ENCODE peak calls at places on chromosomes 5 and 9, in seven cellular contexts. One of them, this sample, is unnamed.

GRCh38 chr5:2011481-2012411 is 129.0 kb upstream of the IRX4 start:
- DNase-seq in activated naive CD4-positive, alpha-beta T cell treated with anti-CD3 and anti-CD28 coated beads, Interleukin-2, amount 50 U/mL, for 72 hours: no peak
- DNase-seq in HEK293T: no peak
- DNase-seq in SK-N-DZ: no peak
- DNase-seq in H7: no peak
- DNase-seq in GM13977: no peak
- DNase-seq in stimulated activated CD8-positive, alpha-beta memory T cell treated with anti-CD3 and anti-CD28 coated beads, Interleukin-15, amount 100 ng/mL, for 24 hours: no peak
- DNase-seq in this sample: no peak

GRCh38 chr5:181149806-181150733 is 2.7 kb downstream of the OR2V2 start:
- DNase-seq in activated naive CD4-positive, alpha-beta T cell treated with anti-CD3 and anti-CD28 coated beads, Interleukin-2, amount 50 U/mL, for 72 hours: no peak
- DNase-seq in stimulated activated CD8-positive, alpha-beta memory T cell treated with anti-CD3 and anti-CD28 coated beads, Interleukin-15, amount 100 ng/mL, for 24 hours: no peak
- DNase-seq in HEK293T: no peak
- DNase-seq in H7: no peak
- DNase-seq in GM13977: no peak
- DNase-seq in SK-N-DZ: no peak
- DNase-seq in this sample: no peak

GRCh38 chr9:36924071-36924470 is 110.0 kb downstream of the PAX5 start:
- DNase-seq in GM13977: peak
- DNase-seq in H7: no peak
- DNase-seq in stimulated activated CD8-positive, alpha-beta memory T cell treated with anti-CD3 and anti-CD28 coated beads, Interleukin-15, amount 100 ng/mL, for 24 hours: no peak
- DNase-seq in HEK293T: no peak
- DNase-seq in SK-N-DZ: no peak
- DNase-seq in activated naive CD4-positive, alpha-beta T cell treated with anti-CD3 and anti-CD28 coated beads, Interleukin-2, amount 50 U/mL, for 72 hours: peak
- DNase-seq in this sample: no peak

GRCh38 chr5:124602925-124603650 is 143.4 kb downstream of the ZNF608 start:
- DNase-seq in H7: no peak
- DNase-seq in activated naive CD4-positive, alpha-beta T cell treated with anti-CD3 and anti-CD28 coated beads, Interleukin-2, amount 50 U/mL, for 72 hours: no peak
- DNase-seq in GM13977: no peak
- DNase-seq in SK-N-DZ: no peak
- DNase-seq in HEK293T: no peak
- DNase-seq in stimulated activated CD8-positive, alpha-beta memory T cell treated with anti-CD3 and anti-CD28 coated beads, Interleukin-15, amount 100 ng/mL, for 24 hours: no peak
- DNase-seq in this sample: no peak

GRCh38 chr5:176543428-176544182 is 5.5 kb upstream of the CDHR2 start:
- DNase-seq in SK-N-DZ: peak
- DNase-seq in HEK293T: peak
- DNase-seq in GM13977: peak
- DNase-seq in activated naive CD4-positive, alpha-beta T cell treated with anti-CD3 and anti-CD28 coated beads, Interleukin-2, amount 50 U/mL, for 72 hours: peak
- DNase-seq in stimulated activated CD8-positive, alpha-beta memory T cell treated with anti-CD3 and anti-CD28 coated beads, Interleukin-15, amount 100 ng/mL, for 24 hours: peak
- DNase-seq in H7: peak
- DNase-seq in this sample: no peak

GRCh38 chr5:81601912-81602311 is 149.0 kb downstream of the SSBP2 start:
- DNase-seq in SK-N-DZ: no peak
- DNase-seq in GM13977: no peak
- DNase-seq in stimulated activated CD8-positive, alpha-beta memory T cell treated with anti-CD3 and anti-CD28 coated beads, Interleukin-15, amount 100 ng/mL, for 24 hours: no peak
- DNase-seq in H7: no peak
- DNase-seq in activated naive CD4-positive, alpha-beta T cell treated with anti-CD3 and anti-CD28 coated beads, Interleukin-2, amount 50 U/mL, for 72 hours: no peak
- DNase-seq in HEK293T: no peak
- DNase-seq in this sample: no peak

GRCh38 chr5:132102101-132102701 is 28.6 kb downstream of the CSF2 start:
- DNase-seq in H7: no peak
- DNase-seq in stimulated activated CD8-positive, alpha-beta memory T cell treated with anti-CD3 and anti-CD28 coated beads, Interleukin-15, amount 100 ng/mL, for 24 hours: no peak
- DNase-seq in GM13977: no peak
- DNase-seq in HEK293T: no peak
- DNase-seq in SK-N-DZ: no peak
- DNase-seq in activated naive CD4-positive, alpha-beta T cell treated with anti-CD3 and anti-CD28 coated beads, Interleukin-2, amount 50 U/mL, for 72 hours: no peak
- DNase-seq in this sample: no peak

GRCh38 chr5:102778478-102778877 is 23.4 kb downstream of the PAM start:
- DNase-seq in H7: no peak
- DNase-seq in stimulated activated CD8-positive, alpha-beta memory T cell treated with anti-CD3 and anti-CD28 coated beads, Interleukin-15, amount 100 ng/mL, for 24 hours: no peak
- DNase-seq in activated naive CD4-positive, alpha-beta T cell treated with anti-CD3 and anti-CD28 coated beads, Interleukin-2, amount 50 U/mL, for 72 hours: no peak
- DNase-seq in HEK293T: no peak
- DNase-seq in SK-N-DZ: no peak
- DNase-seq in GM13977: peak
- DNase-seq in this sample: no peak

GRCh38 chr5:14880688-14881087 is 9.1 kb upstream of the ANKH start:
- DNase-seq in GM13977: no peak
- DNase-seq in activated naive CD4-positive, alpha-beta T cell treated with anti-CD3 and anti-CD28 coated beads, Interleukin-2, amount 50 U/mL, for 72 hours: no peak
- DNase-seq in H7: no peak
- DNase-seq in stimulated activated CD8-positive, alpha-beta memory T cell treated with anti-CD3 and anti-CD28 coated beads, Interleukin-15, amount 100 ng/mL, for 24 hours: no peak
- DNase-seq in HEK293T: no peak
- DNase-seq in SK-N-DZ: no peak
- DNase-seq in this sample: no peak

GRCh38 chr5:157442989-157443619 is 16.9 kb upstream of the NIPAL4 start:
- DNase-seq in H7: no peak
- DNase-seq in stimulated activated CD8-positive, alpha-beta memory T cell treated with anti-CD3 and anti-CD28 coated beads, Interleukin-15, amount 100 ng/mL, for 24 hours: no peak
- DNase-seq in HEK293T: no peak
- DNase-seq in GM13977: no peak
- DNase-seq in SK-N-DZ: peak
- DNase-seq in activated naive CD4-positive, alpha-beta T cell treated with anti-CD3 and anti-CD28 coated beads, Interleukin-2, amount 50 U/mL, for 72 hours: no peak
- DNase-seq in this sample: no peak

GRCh38 chr5:59037041-59037440 is 454.2 kb downstream of the RAB3C start:
- DNase-seq in GM13977: no peak
- DNase-seq in H7: no peak
- DNase-seq in stimulated activated CD8-positive, alpha-beta memory T cell treated with anti-CD3 and anti-CD28 coated beads, Interleukin-15, amount 100 ng/mL, for 24 hours: no peak
- DNase-seq in HEK293T: no peak
- DNase-seq in activated naive CD4-positive, alpha-beta T cell treated with anti-CD3 and anti-CD28 coated beads, Interleukin-2, amount 50 U/mL, for 72 hours: no peak
- DNase-seq in SK-N-DZ: no peak
- DNase-seq in this sample: no peak

GRCh38 chr9:136930014-136930413 is 14.5 kb downstream of the FBXW5 start:
- DNase-seq in GM13977: no peak
- DNase-seq in H7: no peak
- DNase-seq in HEK293T: no peak
- DNase-seq in activated naive CD4-positive, alpha-beta T cell treated with anti-CD3 and anti-CD28 coated beads, Interleukin-2, amount 50 U/mL, for 72 hours: no peak
- DNase-seq in SK-N-DZ: no peak
- DNase-seq in stimulated activated CD8-positive, alpha-beta memory T cell treated with anti-CD3 and anti-CD28 coated beads, Interleukin-15, amount 100 ng/mL, for 24 hours: no peak
- DNase-seq in this sample: no peak